ENCODE peak calls at places on chromosomes 16 and 17, in seven cellular contexts. B is coronary artery; E is stimulated activated CD8-positive, alpha-beta memory T cell treated with anti-CD3 and anti-CD28 coated beads, Interleukin-2, amount 100 ng/mL, for 1 hour; W is left cardiac atrium; Q is activated T-cell treated with anti-CD3 and anti-CD28 coated beads for 48 hours; O is left colon; D is RCC 7860. Y is an unnamed sample.

GRCh38 chr17:76544123-76544915 is 4.5 kb downstream of the PRCD start:
- DNase-seq in O (no peak), W (peak; percentile 71), E (no peak), D (no peak), Q (no peak), B (no peak), Y (peak; percentile 42)

GRCh38 chr16:64362193-64362592 is 759.7 kb downstream of the CDH11 start:
- DNase-seq in Q (no peak), O (no peak), E (no peak), B (no peak), D (peak; percentile 83), W (no peak), Y (no peak)

GRCh38 chr17:69103557-69104233 is 38.0 kb downstream of the ABCA6 start:
- DNase-seq in E (no peak), B (no peak), D (no peak), O (no peak), W (no peak), Q (no peak), Y (no peak)

GRCh38 chr16:84630446-84631152 is 12.7 kb upstream of the COTL1 start:
- DNase-seq in E (no peak), W (no peak), Q (no peak), B (no peak), D (no peak), O (no peak), Y (no peak)

GRCh38 chr16:705748-706188 is at the start of gene FBXL16:
- DNase-seq in D (no peak), W (no peak), B (no peak), Q (no peak), E (no peak), O (no peak), Y (peak; percentile 58)

GRCh38 chr17:43563262-43564079 is 17.3 kb upstream of the ETV4 start:
- DNase-seq in B (no peak), D (no peak), O (no peak), Q (no peak), W (no peak), E (no peak), Y (peak; percentile 38)

GRCh38 chr16:85072947-85073346 is 39.3 kb downstream of the CIBAR2 start:
- DNase-seq in B (no peak), Q (no peak), W (peak; percentile 63), E (no peak), D (no peak), O (no peak), Y (no peak)

GRCh38 chr17:68422821-68423220 is 34.5 kb downstream of the WIPI1 start:
- DNase-seq in Q (no peak), D (no peak), W (no peak), E (no peak), O (no peak), B (no peak), Y (no peak)

GRCh38 chr16:19700319-19700781 is 17.7 kb downstream of the KNOP1 start:
- DNase-seq in O (peak; percentile 73), B (no peak), E (no peak), W (no peak), Q (no peak), D (peak; percentile 61), Y (no peak)

GRCh38 chr16:28089992-28090365 is 26.5 kb upstream of the GSG1L start:
- DNase-seq in O (no peak), Q (no peak), E (no peak), W (no peak), B (no peak), D (no peak), Y (no peak)

GRCh38 chr17:11144358-11145233 is 96.4 kb upstream of the SHISA6 start:
- DNase-seq in B (no peak), D (peak; percentile 29), O (peak; percentile 48), W (peak; percentile 31), E (no peak), Q (no peak), Y (peak; percentile 45)

GRCh38 chr16:57594531-57595031 is 33.8 kb upstream of the ADGRG1 start:
- DNase-seq in B (no peak), D (no peak), W (no peak), Q (no peak), O (no peak), E (no peak), Y (no peak)

Y was measured in nephron progenitor cell.